ENCODE peak calls at places on chromosomes 4 and X, in nine cellular contexts. G is sigmoid colon, I is stomach, X is suprapubic skin, L is upper lobe of left lung, U is GM12878, Z is H1, E is SK-N-SH, V is K562. H is an unnamed sample.
A peak's percentile ranks its signal among the peaks of the same experiment; 100 is the strongest.

GRCh38 chr4:40253906-40254305 is 57.1 kb downstream of the RHOH start:
- DNase-seq in G (no peak), I (no peak), X (no peak), L (no peak), U (no peak), Z (no peak), E (no peak), V (no peak), H (no peak)

GRCh38 chr4:157143365-157143764 is 67.4 kb downstream of the GLRB start:
- DNase-seq in G (no peak), I (no peak), X (no peak), L (no peak), U (no peak), Z (no peak), E (no peak), V (no peak), H (no peak)

GRCh38 chr4:21769404-21770147 is 179.0 kb downstream of the KCNIP4 start:
- DNase-seq in G (no peak), I (no peak), X (no peak), L (no peak), U (no peak), Z (no peak), E (no peak), V (no peak), H (no peak)

GRCh38 chrX:1407035-1407434 is 15.1 kb upstream of the SLC25A6 start:
- DNase-seq in G (no peak), I (no peak), X (peak; percentile 2), L (no peak), U (no peak), Z (no peak), E (no peak), V (no peak), H (no peak)

GRCh38 chr4:55834086-55834795 is 14.7 kb downstream of the EXOC1L start:
- DNase-seq in G (no peak), I (no peak), X (no peak), L (no peak), U (no peak), Z (no peak), E (no peak), V (no peak), H (no peak)

GRCh38 chrX:153319295-153319694 is 2.3 kb downstream of the PNMA6F start:
- DNase-seq in G (no peak), I (no peak), X (no peak), L (no peak), U (no peak), Z (no peak), E (no peak), V (no peak), H (no peak)

GRCh38 chrX:13212191-13212651 is 107.6 kb downstream of the ATXN3L start:
- DNase-seq in G (no peak), I (no peak), X (no peak), L (no peak), U (no peak), Z (no peak), E (no peak), V (no peak), H (no peak)

GRCh38 chrX:12580548-12580947 is 210.7 kb upstream of the PRPS2 start:
- DNase-seq in G (no peak), I (no peak), X (no peak), L (no peak), U (no peak), Z (no peak), E (no peak), V (no peak), H (no peak)

GRCh38 chrX:24148535-24149345 is 789 bp upstream of the ZFX start:
- DNase-seq in G (peak; percentile 70), I (no peak), X (no peak), L (peak; percentile 33), U (no peak), Z (no peak), E (peak; percentile 66), V (peak; percentile 38), H (no peak)

GRCh38 chr4:6197433-6198174 is 2.7 kb downstream of the JAKMIP1 start:
- DNase-seq in G (peak; percentile 54), I (no peak), X (no peak), L (no peak), U (no peak), Z (no peak), E (no peak), V (no peak), H (no peak)

GRCh38 chr4:42641155-42641554 is 15.8 kb downstream of the ATP8A1 start:
- DNase-seq in G (no peak), I (no peak), X (no peak), L (no peak), U (no peak), Z (no peak), E (no peak), V (no peak), H (no peak)

GRCh38 chr4:100224701-100225100 is 34.4 kb upstream of the DDIT4L start:
- DNase-seq in G (no peak), I (no peak), X (no peak), L (no peak), U (no peak), Z (no peak), E (no peak), V (no peak), H (no peak)

GRCh38 chr4:38160487-38161207 is 200.4 kb downstream of the PTTG2 start:
- DNase-seq in G (peak; percentile 72), I (no peak), X (no peak), L (peak; percentile 54), U (peak; percentile 69), Z (no peak), E (no peak), V (no peak), H (peak; percentile 33)

GRCh38 chr4:17260395-17260907 is 251.4 kb downstream of the QDPR start:
- DNase-seq in G (no peak), I (no peak), X (no peak), L (no peak), U (no peak), Z (no peak), E (no peak), V (no peak), H (no peak)

GRCh38 chr4:17265653-17266052 is 246.2 kb downstream of the QDPR start:
- DNase-seq in G (no peak), I (no peak), X (no peak), L (no peak), U (no peak), Z (no peak), E (no peak), V (no peak), H (no peak)

DNA sequence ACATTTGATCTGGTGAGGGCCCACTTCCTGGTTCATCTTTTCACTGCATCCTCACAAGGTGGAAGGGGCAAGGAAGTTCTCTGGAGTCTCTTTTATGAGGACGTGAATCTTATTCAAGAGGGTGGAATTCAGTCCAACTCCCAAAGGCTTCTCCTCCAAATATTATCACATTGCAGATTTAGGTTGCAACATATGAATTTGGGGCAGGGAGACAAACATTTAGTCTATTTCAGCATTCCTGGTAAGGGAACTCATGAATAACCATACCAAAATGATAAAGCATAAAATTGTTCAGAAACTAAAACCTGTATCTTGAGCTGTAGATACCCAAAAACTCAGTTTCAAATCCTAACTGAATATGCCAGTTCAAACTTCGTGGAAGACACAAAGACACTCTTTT is 246.8 kb downstream of the QDPR start:
- DNase-seq in G (no peak), I (no peak), X (no peak), L (no peak), U (no peak), Z (no peak), E (no peak), V (no peak), H (no peak)
- TF ChIP-seq POLR2AphosphoS5 in G (no peak), I (no peak), X (no peak), L (no peak), U (no peak), Z (no peak), E (no peak), V (no peak), H (no peak)

DNA sequence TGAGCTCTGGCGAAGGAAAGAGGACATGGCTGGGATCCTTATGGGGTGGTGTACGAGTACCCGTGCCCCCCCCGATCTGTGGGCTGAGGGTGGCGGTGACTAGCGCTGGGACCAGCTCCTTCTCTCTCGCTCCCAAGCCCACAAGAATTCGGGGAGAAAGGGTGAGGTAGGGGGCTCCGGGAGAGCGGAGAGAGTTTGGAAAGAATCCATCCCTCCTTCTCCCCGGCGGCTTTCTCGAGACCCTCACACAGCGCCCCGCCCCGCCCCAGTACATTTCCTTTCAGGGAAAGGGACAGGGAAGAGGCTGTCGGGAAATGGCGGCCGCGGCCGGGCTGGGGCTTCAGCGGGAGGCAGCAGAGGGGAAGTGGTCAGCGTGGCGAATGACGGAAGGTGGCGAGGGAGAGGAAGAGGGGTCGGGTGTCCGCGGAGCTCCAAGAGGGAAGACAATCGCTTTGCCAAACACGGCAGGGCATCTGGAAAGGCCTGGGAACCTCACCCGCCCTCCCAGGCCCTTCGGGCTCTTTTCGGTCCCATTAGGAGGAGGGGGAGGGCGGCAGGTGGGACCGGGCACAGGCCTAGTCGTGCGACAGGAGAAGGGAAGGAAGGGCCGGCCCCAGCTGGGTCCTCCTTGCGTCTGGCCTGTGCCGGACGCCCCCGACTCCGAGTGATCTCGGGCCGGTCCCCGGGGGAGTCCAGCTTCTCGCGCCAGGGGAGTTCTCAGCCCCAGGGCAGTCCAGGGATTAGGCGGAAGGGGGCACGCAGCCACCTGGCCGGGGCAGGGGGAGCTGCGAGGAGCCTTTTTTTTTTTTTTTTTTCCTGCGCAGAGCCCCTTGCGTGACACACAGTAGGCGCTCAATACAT is 10.2 kb downstream of the HNRNPH2 start:
- DNase-seq in G (peak; percentile 79), I (peak; percentile 58), X (peak; percentile 79), L (peak; percentile 62), U (no peak), Z (no peak), E (peak; percentile 74), V (no peak), H (peak; percentile 59)
- TF ChIP-seq EP300 in G (no peak), I (no peak), X (no peak), L (no peak), U (no peak), Z (no peak), E (no peak), V (no peak), H (no peak)

DNA sequence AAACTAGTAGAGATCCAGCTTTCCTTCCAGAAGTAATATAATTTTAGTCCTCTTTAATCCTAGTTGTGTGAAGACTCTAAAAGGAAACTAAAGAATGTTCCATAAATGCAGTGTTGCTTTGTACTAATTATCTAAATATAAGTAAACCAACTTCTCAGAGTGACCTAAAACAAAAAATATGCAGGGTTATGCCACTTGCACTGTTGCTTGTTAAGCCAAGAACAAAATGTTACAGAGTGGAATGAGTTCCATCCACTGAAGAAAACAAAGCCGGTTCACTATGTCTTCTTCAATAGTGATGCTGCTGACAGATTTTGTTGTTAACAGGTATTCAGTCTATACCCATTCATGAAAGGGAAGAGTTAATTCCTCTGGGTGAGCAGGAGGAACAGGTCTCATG is 252.0 kb upstream of the DIAPH2 start:
- DNase-seq in G (no peak), I (no peak), X (no peak), L (no peak), U (no peak), Z (no peak), E (no peak), V (no peak), H (no peak)
- TF ChIP-seq POLR2AphosphoS5 in G (no peak), I (no peak), X (no peak), L (no peak), U (no peak), Z (no peak), E (no peak), V (no peak), H (no peak)

DNA sequence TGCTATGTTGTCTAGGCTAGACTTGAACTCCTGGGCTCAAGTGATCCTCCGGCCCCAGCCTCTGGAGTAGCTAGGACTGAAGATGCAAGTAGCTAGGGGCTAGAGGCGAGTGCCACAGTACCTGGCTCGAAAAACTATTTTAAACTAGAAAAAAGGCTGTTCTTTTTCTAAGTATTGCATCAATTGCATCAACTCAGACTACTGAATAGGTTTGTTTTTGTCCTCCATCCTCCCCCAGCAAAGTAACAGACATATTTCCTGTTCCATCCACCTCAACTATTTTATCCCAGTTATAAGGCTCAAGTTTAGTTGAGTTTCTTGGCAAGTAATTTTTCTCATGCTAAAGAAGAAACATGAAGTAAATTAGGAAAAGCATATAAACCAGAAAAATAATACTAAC is 4.1 kb downstream of the SH3RF1 start:
- DNase-seq in G (no peak), I (no peak), X (no peak), L (no peak), U (no peak), Z (no peak), E (no peak), V (no peak), H (no peak)
- TF ChIP-seq EP300 in G (no peak), I (no peak), X (no peak), L (no peak), U (no peak), Z (no peak), E (no peak), V (no peak), H (no peak)